ENCODE peak calls at places on chromosome 15, in eight cellular contexts. Z is kidney, H is lower lobe of right lung, X is thoracic aorta, U is astrocyte of the spinal cord, W is lung, A is suprapubic skin, F is tibial artery. K is an unnamed sample.

GRCh38 chr15:95127356-95127755 is 896.0 kb downstream of the MCTP2 start:
- DNase-seq in F (no peak), H (no peak), X (no peak), W (no peak), U (no peak), Z (no peak), A (no peak), K (peak; percentile 40)

GRCh38 chr15:41512512-41513281 is 930 bp downstream of the LTK start:
- DNase-seq in Z (no peak), F (no peak), H (no peak), U (no peak), W (no peak), A (no peak), X (no peak), K (no peak)

GRCh38 chr15:38551720-38552627 is 12.6 kb downstream of the RASGRP1 start:
- DNase-seq in F (no peak), A (no peak), Z (no peak), W (no peak), X (no peak), U (no peak), H (no peak), K (no peak)

GRCh38 chr15:51024735-51025453 is 69.8 kb downstream of the TNFAIP8L3 start:
- DNase-seq in A (no peak), F (no peak), X (no peak), U (no peak), Z (no peak), H (no peak), W (no peak), K (peak; percentile 49)

GRCh38 chr15:75063338-75063737 is 39.9 kb downstream of the PPCDC start:
- DNase-seq in H (no peak), U (peak; percentile 81), X (no peak), Z (no peak), A (no peak), F (no peak), W (no peak), K (peak; percentile 31)

GRCh38 chr15:52331490-52332240 is 36.1 kb upstream of the MYO5C start:
- DNase-seq in U (peak; percentile 62), Z (no peak), W (no peak), A (no peak), X (no peak), F (no peak), H (no peak), K (peak; percentile 54)

GRCh38 chr15:74200394-74200793 is 2.2 kb downstream of the STRA6 start:
- DNase-seq in F (peak; percentile 82), X (peak; percentile 55), H (no peak), U (peak; percentile 86), Z (peak; percentile 81), W (no peak), A (no peak), K (peak; percentile 80)

GRCh38 chr15:68791431-68792283 is 29.0 kb downstream of the ANP32A start:
- DNase-seq in F (no peak), U (no peak), H (no peak), A (no peak), X (no peak), Z (no peak), W (no peak), K (no peak)

GRCh38 chr15:45705510-45706473 is 71.0 kb downstream of the SQOR start:
- DNase-seq in H (peak; percentile 69), A (peak; percentile 76), F (peak; percentile 69), X (peak; percentile 27), W (peak; percentile 77), Z (peak; percentile 76), U (peak; percentile 89), K (peak; percentile 78)

GRCh38 chr15:26438718-26439117 is 334.1 kb downstream of the GABRB3 start:
- DNase-seq in W (no peak), X (no peak), H (no peak), Z (no peak), A (no peak), U (no peak), F (no peak), K (no peak)

GRCh38 chr15:69398541-69398940 is 15.6 kb upstream of the KIF23 start:
- DNase-seq in H (no peak), Z (no peak), W (no peak), U (peak; percentile 38), X (no peak), F (no peak), A (no peak), K (peak; percentile 44)

GRCh38 chr15:68640791-68641331 is 62.1 kb downstream of the CORO2B start:
- DNase-seq in H (no peak), A (peak; percentile 66), W (no peak), X (no peak), F (no peak), U (no peak), Z (peak; percentile 67), K (no peak)

GRCh38 chr15:99514306-99514705 is 51.5 kb upstream of the MEF2A start:
- DNase-seq in H (no peak), U (no peak), X (no peak), Z (no peak), F (no peak), W (no peak), A (no peak), K (no peak)

GRCh38 chr15:99509686-99510461 is 55.9 kb upstream of the MEF2A start:
- DNase-seq in U (no peak), Z (no peak), X (no peak), H (no peak), A (no peak), F (peak; percentile 46), W (no peak), K (peak; percentile 33)

GRCh38 chr15:99508807-99509311 is 56.9 kb upstream of the MEF2A start:
- DNase-seq in H (no peak), F (no peak), X (no peak), W (no peak), Z (no peak), A (no peak), U (no peak), K (no peak)

GRCh38 chr15:99511529-99511864 is 54.3 kb upstream of the MEF2A start:
- DNase-seq in W (no peak), F (no peak), Z (no peak), X (no peak), H (no peak), U (peak; percentile 69), A (no peak), K (peak; percentile 83)

DNA sequence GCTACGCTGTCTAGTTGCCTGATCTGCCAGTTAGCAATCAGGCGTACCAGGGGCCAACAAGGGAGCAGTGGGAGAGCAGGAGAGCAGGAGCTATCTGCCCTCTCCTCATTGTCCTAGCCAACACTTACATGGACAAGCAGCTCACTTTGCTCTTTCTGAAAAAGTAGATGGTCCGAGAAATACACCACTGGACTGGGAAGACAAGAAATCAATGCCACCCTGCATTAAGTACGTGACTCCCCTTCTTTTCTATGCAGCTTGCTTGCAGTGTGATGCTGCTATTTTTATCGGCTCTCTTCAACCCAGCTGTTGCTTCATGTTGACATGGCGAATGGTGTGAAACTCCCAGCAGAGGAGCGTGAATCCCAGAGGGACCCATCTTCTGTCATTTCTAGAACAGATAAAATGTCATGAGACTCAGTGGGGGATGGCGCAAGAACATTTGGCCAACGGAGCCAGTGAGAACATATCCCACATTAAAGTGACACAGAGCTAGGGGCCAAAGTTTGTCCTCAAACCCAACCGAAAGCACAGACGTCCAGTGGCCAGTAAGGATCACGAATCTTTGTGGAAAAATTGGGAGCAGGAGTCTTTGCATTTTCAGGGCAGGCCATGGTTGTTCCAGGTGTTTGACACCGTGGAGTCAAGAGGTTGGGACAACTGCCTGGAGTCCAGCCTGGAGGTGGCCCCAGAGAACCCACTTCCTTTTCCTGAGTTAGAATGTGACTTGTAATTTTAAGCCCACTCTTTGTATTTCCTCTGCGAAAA is 53.7 kb upstream of the MEF2A start:
- DNase-seq in Z (peak; percentile 84), X (no peak), A (no peak), U (no peak), F (no peak), H (no peak), W (no peak), K (peak; percentile 40)
- TF ChIP-seq CTCF in Z (no peak), X (no peak), A (no peak), U (no peak), F (no peak), H (no peak), W (no peak), K (no peak)

GRCh38 chr15:20348291-20348899 is 193.2 kb downstream of the GOLGA6L6 start:
- DNase-seq in Z (no peak), U (no peak), F (no peak), H (no peak), X (no peak), W (peak; percentile 27), A (peak; percentile 57), K (no peak)
- H3K4me3 ChIP-seq in Z (peak overlapping the region; percentile 59), U (no peak overlapping the region), F (no peak overlapping the region), H (no peak overlapping the region), X (no peak overlapping the region), W (no peak overlapping the region), A (no peak overlapping the region), K (no peak overlapping the region)

DNA sequence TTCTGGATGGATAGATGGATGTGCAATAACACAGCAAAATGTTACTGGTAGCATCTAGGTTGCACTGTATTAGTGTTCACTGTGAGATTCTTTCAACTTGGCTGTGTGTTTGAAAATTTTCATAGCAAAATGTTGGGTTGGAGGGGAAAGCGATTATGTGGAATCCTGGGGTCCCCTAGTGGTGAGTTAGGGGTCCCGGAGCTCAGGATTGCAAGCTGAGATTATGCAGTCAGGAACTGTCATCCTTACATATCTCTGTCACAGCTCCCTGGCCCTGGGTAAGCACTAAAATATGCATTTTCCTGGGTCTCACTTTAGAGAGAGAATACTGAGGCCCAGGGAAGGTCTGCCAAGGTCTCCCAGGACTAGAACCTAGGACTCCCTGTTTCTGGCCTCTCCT is 77.2 kb downstream of the CEMIP start:
- DNase-seq in W (no peak), X (no peak), U (no peak), H (no peak), F (no peak), Z (no peak), A (no peak), K (no peak)
- TF ChIP-seq CTCF in W (no peak), X (no peak), U (peak; percentile 30), H (peak; percentile 17), F (no peak), Z (no peak), A (no peak), K (peak; percentile 19)

DNA sequence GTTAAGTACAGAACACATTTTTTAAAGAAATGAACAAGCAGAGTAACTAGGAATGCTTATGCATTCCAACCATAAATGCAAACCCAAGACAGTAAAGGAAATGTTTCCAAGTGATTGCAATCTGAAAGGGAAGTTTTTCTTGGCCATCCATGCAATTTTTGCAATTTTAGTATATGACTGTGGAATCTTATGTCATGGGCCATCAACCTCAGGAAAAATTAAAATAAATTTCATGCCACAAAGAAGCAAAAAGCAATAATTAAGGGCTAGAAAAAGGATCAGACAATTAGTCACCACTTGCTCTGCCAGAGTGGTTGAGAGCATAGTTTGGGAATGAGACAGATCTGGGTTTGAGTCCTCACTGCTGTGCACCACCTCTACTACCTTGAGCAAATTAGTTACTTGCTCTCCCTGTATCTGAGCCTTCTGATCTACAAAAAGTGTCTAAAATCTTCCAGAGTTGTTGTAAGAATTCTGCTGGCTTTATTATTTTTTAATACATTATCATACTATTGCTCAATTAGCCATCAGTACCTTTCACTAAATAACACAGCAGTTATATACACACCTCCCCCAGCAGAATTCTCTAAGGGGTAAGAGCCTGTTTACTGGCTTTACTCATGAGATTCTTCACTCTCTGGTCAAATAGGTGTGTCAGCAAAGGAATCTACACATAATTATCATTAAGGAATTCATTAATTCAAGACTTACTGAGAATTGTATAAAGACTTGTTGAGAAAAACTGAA is 49.8 kb upstream of the FBN1 start:
- DNase-seq in F (no peak), A (no peak), U (peak; percentile 96), Z (no peak), H (no peak), X (no peak), W (no peak), K (peak; percentile 97)
- H3K4me3 ChIP-seq in F (no peak overlapping the region), A (no peak overlapping the region), U (no peak overlapping the region), Z (no peak overlapping the region), H (no peak overlapping the region), X (no peak overlapping the region), W (no peak overlapping the region), K (no peak overlapping the region)